ENCODE peak calls at places on chromosomes 6 and 20, in four cellular contexts. K is IMR-90, F is esophagus squamous epithelium, W is spleen. G is an unnamed sample. For H3K4me1, the result is how much of the 10 kb centered on the place peaks cover.

GRCh38 chr6:167116109-167116837 is 6.6 kb upstream of the CCR6 start:
- DNase-seq in F (no peak), K (no peak), W (no peak), G (no peak)

GRCh38 chr6:139743629-139744028 is 369.2 kb upstream of the CITED2 start:
- DNase-seq in F (no peak), W (no peak), K (peak), G (no peak)

GRCh38 chr20:63378626-63379025 is 17.5 kb upstream of the CHRNA4 start:
- DNase-seq in K (no peak), W (no peak), F (no peak), G (no peak)

GRCh38 chr20:38148328-38149102 is 16.6 kb downstream of the TGM2 start:
- DNase-seq in K (no peak), W (no peak), F (no peak), G (no peak)

GRCh38 chr6:89073014-89073620 is 7.4 kb upstream of the PNRC1 start:
- DNase-seq in F (no peak), W (no peak), K (no peak), G (no peak)

GRCh38 chr6:5990776-5991175 is 15.9 kb downstream of the NRN1 start:
- DNase-seq in W (no peak), F (no peak), K (no peak), G (no peak)

GRCh38 chr20:32470025-32470861 is 112.1 kb downstream of the ASXL1 start:
- DNase-seq in F (no peak), K (peak), W (peak), G (no peak)

GRCh38 chr6:15879372-15880261 is 216.8 kb upstream of the DTNBP1 start:
- DNase-seq in K (peak), W (peak), F (no peak), G (no peak)

GRCh38 chr6:112563368-112563767 is 216.2 kb downstream of the RFPL4B start:
- DNase-seq in W (no peak), K (peak), F (no peak), G (no peak)

GRCh38 chr6:53744321-53744720 is 50.5 kb upstream of the LRRC1 start:
- DNase-seq in K (no peak), F (no peak), W (no peak), G (no peak)

GRCh38 chr20:20130399-20130798 is 78.1 kb downstream of the CFAP61 start:
- DNase-seq in F (no peak), K (no peak), W (no peak), G (no peak)

GRCh38 chr6:154864086-154864430 is 130.8 kb downstream of the SCAF8 start:
- DNase-seq in W (no peak), K (no peak), F (no peak), G (no peak)

GRCh38 chr6:95767897-95768463 is 190.6 kb downstream of the MANEA start:
- DNase-seq in W (no peak), F (no peak), K (no peak), G (no peak)

GRCh38 chr6:154471609-154472362 is 38.7 kb downstream of the CNKSR3 start:
- DNase-seq in K (no peak), W (no peak), F (no peak), G (no peak)

GRCh38 chr6:74939309-74939708 is 266.5 kb downstream of the COL12A1 start:
- DNase-seq in W (no peak), K (no peak), F (no peak), G (no peak)

GRCh38 chr6:158406736-158407135 is 94.5 kb downstream of the TULP4 start:
- DNase-seq in W (no peak), K (no peak), F (no peak), G (no peak)

GRCh38 chr6:126107475-126108121 is 121.3 kb downstream of the TRMT11 start:
- DNase-seq in F (no peak), K (no peak), W (no peak), G (no peak)

GRCh38 chr6:90288404-90288803 is 8.2 kb downstream of the BACH2 start:
- DNase-seq in F (no peak), K (peak), W (no peak), G (no peak)

GRCh38 chr20:4869290-4870193 is 131.8 kb downstream of the SLC23A2 start:
- DNase-seq in K (peak), W (no peak), F (no peak), G (no peak)

GRCh38 chr6:41692080-41692675 is 43.2 kb downstream of the TFEB start:
- DNase-seq in W (peak), K (no peak), F (no peak), G (no peak)

GRCh38 chr6:71745525-71745924 is 140.8 kb upstream of the RIMS1 start:
- DNase-seq in K (no peak), W (no peak), F (no peak), G (no peak)

GRCh38 chr6:30443657-30444450 is 45.5 kb upstream of the HLA-E start:
- DNase-seq in W (no peak), K (peak), F (no peak), G (no peak)

GRCh38 chr20:23207826-23208555 is 121.9 kb upstream of the CD93 start:
- DNase-seq in W (no peak), F (no peak), K (no peak), G (no peak)

GRCh38 chr6:54813901-54814300 is 32.7 kb upstream of the FAM83B start:
- DNase-seq in W (no peak), F (no peak), K (peak), G (no peak)

GRCh38 chr20:14264869-14265268 is 72.5 kb downstream of the FLRT3 start:
- DNase-seq in W (no peak), F (no peak), K (peak), G (no peak)

GRCh38 chr6:41430875-41431274 is 95.5 kb downstream of the NCR2 start:
- DNase-seq in W (no peak), K (peak), F (no peak), G (no peak)

GRCh38 chr6:36320475-36320874 is 16.2 kb downstream of the BNIP5 start:
- DNase-seq in K (no peak), W (no peak), F (no peak), G (no peak)

GRCh38 chr6:159778131-159778530 is 11.3 kb downstream of the TCP1 start:
- DNase-seq in K (no peak), F (no peak), W (no peak), G (no peak)

GRCh38 chr6:122553697-122554096 is 56.5 kb upstream of the PKIB start:
- DNase-seq in F (no peak), W (no peak), K (no peak), G (no peak)

GRCh38 chr6:7098974-7099373 is 8.8 kb upstream of the RREB1 start:
- DNase-seq in W (no peak), K (no peak), F (no peak), G (no peak)

GRCh38 chr6:27814665-27815424 is 97.4 kb downstream of the OR2B2 start:
- DNase-seq in W (peak), K (peak), F (no peak), G (no peak)

GRCh38 chr20:47481330-47482216 is 20.1 kb upstream of the NCOA3 start:
- DNase-seq in W (no peak), K (no peak), F (no peak), G (no peak)

GRCh38 chr6:75233097-75233615 is 10.4 kb downstream of the COX7A2 start:
- DNase-seq in K (no peak), W (no peak), F (no peak), G (no peak)

GRCh38 chr6:148166339-148166949 is 176.2 kb upstream of the SASH1 start:
- DNase-seq in F (no peak), K (peak), W (no peak), G (no peak)

GRCh38 chr6:162704001-162704400 is 23.6 kb downstream of the PRKN start:
- DNase-seq in K (no peak), W (no peak), F (no peak), G (no peak)

GRCh38 chr20:34985439-34986310 is 30.0 kb downstream of the MYH7B start:
- DNase-seq in K (no peak), W (no peak), F (no peak), G (no peak)

GRCh38 chr20:64205611-64206026 is 41.4 kb downstream of the MYT1 start:
- DNase-seq in F (no peak), W (no peak), K (no peak), G (no peak)

GRCh38 chr20:36684747-36685146 is 38.8 kb upstream of the SLA2 start:
- DNase-seq in F (no peak), K (no peak), W (no peak), G (no peak)

GRCh38 chr20:44850272-44850671 is 35.2 kb upstream of the YWHAB start:
- DNase-seq in F (no peak), W (no peak), K (no peak), G (no peak)

GRCh38 chr6:31465185-31465536 is 32.8 kb upstream of the MICB start:
- DNase-seq in W (no peak), K (no peak), F (no peak), G (peak)

GRCh38 chr6:31466466-31466865 is 31.5 kb upstream of the MICB start:
- DNase-seq in K (no peak), F (no peak), W (no peak), G (peak)

GRCh38 chr6:31462964-31463940 is 34.7 kb upstream of the MICB start:
- DNase-seq in F (peak), W (peak), K (peak), G (peak)

GRCh38 chr6:31465718-31466117 is 32.2 kb upstream of the MICB start:
- DNase-seq in W (no peak), K (no peak), F (no peak), G (peak)

GRCh38 chr6:31464252-31465184 is 33.4 kb upstream of the MICB start:
- DNase-seq in K (no peak), F (no peak), W (no peak), G (peak)
- TF ChIP-seq POLR2A in K (no peak), F (no peak), W (no peak), G (no peak)

GRCh38 chr6:44221291-44221960 is 2.0 kb upstream of the SLC29A1 start:
- DNase-seq in F (peak), K (peak), W (peak), G (peak)

GRCh38 chr6:44219053-44219814 is 2.5 kb downstream of the MYMX start:
- DNase-seq in F (no peak), W (peak), K (peak), G (peak)

GRCh38 chr6:44220913-44221290 is 2.5 kb upstream of the SLC29A1 start:
- DNase-seq in K (no peak), F (no peak), W (no peak), G (no peak)

GRCh38 chr6:44221961-44222335 is 1.4 kb upstream of the SLC29A1 start:
- DNase-seq in K (no peak), F (no peak), W (no peak), G (no peak)

GRCh38 chr6:44219815-44220784 is 3.3 kb upstream of the SLC29A1 start:
- DNase-seq in K (no peak), F (no peak), W (peak), G (no peak)
- TF ChIP-seq CTCF in K (no peak), F (no peak), W (no peak), G (no peak)

DNA sequence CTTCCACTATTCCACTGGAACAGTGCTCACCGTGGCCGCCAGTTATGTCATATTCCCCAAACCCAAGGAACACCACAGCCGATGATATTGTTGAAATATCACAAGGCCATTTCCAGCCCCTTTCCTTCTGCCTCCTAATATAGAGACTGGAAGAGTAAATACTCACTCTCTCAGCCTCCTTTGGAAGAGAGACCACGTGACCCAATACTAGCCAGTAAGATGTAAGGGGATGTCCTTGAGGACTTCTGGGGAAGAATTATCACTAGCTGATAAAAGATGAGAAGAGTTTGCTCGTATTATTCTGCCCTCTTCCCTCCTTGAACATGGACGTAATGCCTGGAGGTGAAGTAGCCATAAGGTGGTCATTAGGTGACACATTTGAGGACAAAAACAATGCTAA is 13.5 kb downstream of the MAK start:
- DNase-seq in F (no peak), K (no peak), W (no peak), G (no peak)
- H3K4me1 ChIP-seq in F (under half), K (under half), W (under half), G (under half)

GRCh38 chr6:135213616-135214015 is 32.5 kb downstream of the MYB start:
- DNase-seq in W (no peak), K (no peak), F (no peak), G (no peak)

GRCh38 chr6:135210632-135211305 is 29.7 kb downstream of the MYB start:
- DNase-seq in F (no peak), W (no peak), K (no peak), G (no peak)

GRCh38 chr6:135211306-135211702 is 30.2 kb downstream of the MYB start:
- DNase-seq in W (no peak), F (no peak), K (no peak), G (no peak)

GRCh38 chr6:135212020-135212806 is 31.1 kb downstream of the MYB start:
- DNase-seq in F (no peak), W (no peak), K (peak), G (no peak)

DNA sequence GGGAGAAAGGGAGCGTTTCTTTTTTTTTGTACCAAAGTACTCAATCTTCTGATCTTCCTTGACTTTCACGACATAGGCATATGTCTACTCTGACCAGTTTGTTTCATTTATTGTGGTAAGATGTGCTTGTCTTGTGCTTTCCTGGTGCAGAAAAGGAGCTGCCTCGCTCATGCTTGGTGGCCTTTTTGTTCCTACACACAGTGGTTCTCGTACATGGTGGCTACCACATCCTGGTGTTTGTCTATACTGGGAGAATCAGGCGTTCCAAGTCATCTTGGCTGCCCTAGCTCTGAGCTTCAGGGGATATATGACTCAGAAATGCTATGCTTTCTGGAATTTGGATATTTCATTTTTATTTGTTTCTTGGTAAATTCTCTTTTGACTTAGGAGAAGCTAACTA is 31.8 kb downstream of the MYB start:
- DNase-seq in W (no peak), F (no peak), K (peak), G (no peak)
- TF ChIP-seq POLR2A in W (no peak), F (no peak), K (no peak), G (no peak)

GRCh38 chr6:78438135-78438534 is 429.2 kb upstream of the IRAK1BP1 start:
- DNase-seq in W (no peak), F (no peak), K (no peak), G (no peak)

GRCh38 chr6:78436335-78436734 is 431.0 kb upstream of the IRAK1BP1 start:
- DNase-seq in K (peak), W (no peak), F (no peak), G (no peak)
- TF ChIP-seq CTCF in K (peak), W (no peak), F (no peak), G (no peak)

GRCh38 chr6:12293931-12294800 is 4.0 kb downstream of the EDN1 start:
- DNase-seq in W (no peak), K (no peak), F (no peak), G (no peak)
- H3K4me1 ChIP-seq in W (under half), K (under half), F (under half), G (under half)

GRCh38 chr20:18019068-18019467 is 38.6 kb downstream of the OVOL2 start:
- DNase-seq in W (peak), F (no peak), K (peak), G (no peak)
- TF ChIP-seq POLR2A in W (no peak), F (no peak), K (no peak), G (no peak)

G was measured in vagina.